ENCODE peak calls at places on chromosomes 6 and 20, in four cellular contexts. I is H1, E is OCI-LY7, V is H9. O is an unnamed sample. For H3K4me1, the result is how much of the 10 kb centered on the place peaks cover.

GRCh38 chr6:11427827-11428245 is 109.7 kb upstream of the TMEM170B start:
- DNase-seq in V (no peak), I (no peak), E (no peak), O (no peak)

GRCh38 chr20:32603046-32603726 is 18.1 kb upstream of the NOL4L start:
- DNase-seq in V (no peak), E (peak), I (no peak), O (no peak)

GRCh38 chr6:157513004-157513603 is 132.1 kb downstream of the ZDHHC14 start:
- DNase-seq in I (no peak), E (no peak), V (no peak), O (no peak)

GRCh38 chr20:50721881-50722281 is 9.5 kb upstream of the PARD6B start:
- DNase-seq in E (no peak), I (no peak), V (no peak), O (no peak)

GRCh38 chr6:97195117-97195516 is 87.9 kb downstream of the MMS22L start:
- DNase-seq in V (no peak), E (no peak), I (no peak), O (no peak)

GRCh38 chr20:36778831-36779655 is 5.5 kb upstream of the DSN1 start:
- DNase-seq in E (no peak), V (no peak), I (no peak), O (no peak)

GRCh38 chr6:82823361-82823760 is 242.3 kb downstream of the UBE3D start:
- DNase-seq in V (no peak), E (no peak), I (no peak), O (no peak)

GRCh38 chr6:25215881-25216280 is 63.3 kb upstream of the CARMIL1 start:
- DNase-seq in V (no peak), I (no peak), E (no peak), O (no peak)

GRCh38 chr6:159978291-159979135 is 9.6 kb downstream of the IGF2R start:
- DNase-seq in I (no peak), V (no peak), E (peak), O (no peak)

GRCh38 chr6:5726976-5727718 is 279.6 kb downstream of the NRN1 start:
- DNase-seq in E (peak), I (no peak), V (no peak), O (no peak)
- H3K4me1 ChIP-seq in E (half or more), I (under half), V (under half), O (under half)

DNA sequence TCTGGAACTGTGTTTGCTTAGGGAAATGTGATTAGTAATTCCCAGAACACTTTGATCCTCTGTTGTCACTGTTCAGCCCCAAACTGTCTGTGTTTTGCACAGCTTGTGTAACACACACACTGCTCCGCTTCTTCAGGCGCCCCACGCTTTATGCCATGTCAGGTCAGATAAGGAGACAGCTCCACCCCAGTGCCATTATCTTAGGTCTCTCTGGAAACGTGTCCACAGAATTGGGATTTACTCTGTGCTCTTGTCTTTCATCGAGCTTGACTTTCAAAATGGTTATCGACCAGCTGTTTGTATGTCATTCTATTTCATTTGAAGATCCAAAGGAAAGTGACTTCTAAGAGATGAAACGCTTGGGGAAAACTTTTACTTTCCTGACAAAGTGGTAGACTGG is 106.4 kb upstream of the SSTR4 start:
- DNase-seq in V (no peak), I (no peak), E (no peak), O (no peak)
- H3K4me2 ChIP-seq in V (no peak), I (no peak), E (no peak), O (no peak)

GRCh38 chr6:37061157-37061804 is 55.8 kb downstream of the FGD2 start:
- DNase-seq in E (peak), V (no peak), I (no peak), O (no peak)
- H3K4me1 ChIP-seq in E (under half), V (under half), I (under half), O (under half)

GRCh38 chr20:16143596-16143995 is 429.7 kb downstream of the KIF16B start:
- DNase-seq in I (no peak), V (no peak), E (no peak), O (no peak)

GRCh38 chr20:16147916-16148315 is 425.3 kb downstream of the KIF16B start:
- DNase-seq in V (no peak), I (no peak), E (no peak), O (no peak)

GRCh38 chr20:16147221-16147620 is 426.0 kb downstream of the KIF16B start:
- DNase-seq in I (no peak), V (no peak), E (no peak), O (no peak)

GRCh38 chr20:16145919-16146318 is 427.3 kb downstream of the KIF16B start:
- DNase-seq in E (no peak), I (no peak), V (no peak), O (no peak)
- H3K4me2 ChIP-seq in E (no peak), I (no peak), V (no peak), O (no peak)

GRCh38 chr6:158793432-158793831 is 25.7 kb downstream of the EZR start:
- DNase-seq in V (no peak), E (peak), I (no peak), O (no peak)

GRCh38 chr6:158787395-158787794 is 31.8 kb downstream of the EZR start:
- DNase-seq in V (no peak), E (no peak), I (no peak), O (no peak)

GRCh38 chr6:158785036-158785435 is 34.1 kb downstream of the EZR start:
- DNase-seq in V (no peak), I (no peak), E (no peak), O (no peak)

GRCh38 chr6:158786645-158787304 is 32.4 kb downstream of the EZR start:
- DNase-seq in I (no peak), E (no peak), V (no peak), O (no peak)

GRCh38 chr6:158789115-158789917 is 29.9 kb downstream of the EZR start:
- DNase-seq in E (peak), I (no peak), V (no peak), O (no peak)
- H3K4me1 ChIP-seq in E (half or more), I (under half), V (under half), O (under half)

O was measured in neuronal stem cell.